ENCODE peak calls at places on chromosomes 2 and 18, in ten cellular contexts. J is lower lobe of right lung, V is tibial artery, G is IMR-90, D is HFF-Myc, K is astrocyte, A is GM12865, C is thoracic aorta, F is right lobe of liver, Y is AG09309. P is an unnamed sample.

GRCh38 chr2:242036653-242036950 is 167.1 kb downstream of the RTP5 start:
- DNase-seq in V (no peak), D (no peak), C (no peak), A (no peak), F (no peak), K (no peak), J (no peak), G (no peak), Y (no peak), P (no peak)

GRCh38 chr2:238848941-238849853 is 1.3 kb downstream of the TWIST2 start:
- DNase-seq in F (no peak), J (no peak), G (no peak), K (peak; percentile 44), A (no peak), D (no peak), C (no peak), Y (no peak), V (no peak), P (no peak)

GRCh38 chr2:156907806-156908205 is 349.7 kb upstream of the GALNT5 start:
- DNase-seq in G (peak; percentile 32), K (peak; percentile 20), F (no peak), A (no peak), V (no peak), D (no peak), J (no peak), Y (no peak), C (no peak), P (no peak)

GRCh38 chr18:36349552-36349951 is 52.0 kb downstream of the FHOD3 start:
- DNase-seq in A (no peak), V (no peak), J (no peak), D (no peak), G (peak; percentile 8), K (no peak), F (no peak), C (no peak), Y (no peak), P (no peak)

GRCh38 chr2:231260442-231260841 is 62.0 kb downstream of the ARMC9 start:
- DNase-seq in D (no peak), F (no peak), A (no peak), K (peak; percentile 22), V (peak; percentile 35), G (peak; percentile 22), J (no peak), C (no peak), Y (no peak), P (no peak)

GRCh38 chr2:83162421-83162820 is 1296.7 kb downstream of the SUCLG1 start:
- DNase-seq in D (no peak), V (no peak), K (no peak), J (no peak), A (no peak), G (no peak), C (no peak), Y (no peak), F (no peak), P (no peak)

GRCh38 chr2:12978058-12978835 is 261.5 kb downstream of the TRIB2 start:
- DNase-seq in D (no peak), Y (no peak), G (no peak), V (no peak), J (no peak), K (no peak), F (no peak), A (no peak), C (no peak), P (no peak)

GRCh38 chr2:102005989-102006885 is 14.5 kb downstream of the IL1R2 start:
- DNase-seq in C (no peak), A (peak; percentile 60), V (no peak), K (peak; percentile 18), Y (no peak), F (no peak), G (peak; percentile 56), D (no peak), J (no peak), P (peak; percentile 5)

DNA sequence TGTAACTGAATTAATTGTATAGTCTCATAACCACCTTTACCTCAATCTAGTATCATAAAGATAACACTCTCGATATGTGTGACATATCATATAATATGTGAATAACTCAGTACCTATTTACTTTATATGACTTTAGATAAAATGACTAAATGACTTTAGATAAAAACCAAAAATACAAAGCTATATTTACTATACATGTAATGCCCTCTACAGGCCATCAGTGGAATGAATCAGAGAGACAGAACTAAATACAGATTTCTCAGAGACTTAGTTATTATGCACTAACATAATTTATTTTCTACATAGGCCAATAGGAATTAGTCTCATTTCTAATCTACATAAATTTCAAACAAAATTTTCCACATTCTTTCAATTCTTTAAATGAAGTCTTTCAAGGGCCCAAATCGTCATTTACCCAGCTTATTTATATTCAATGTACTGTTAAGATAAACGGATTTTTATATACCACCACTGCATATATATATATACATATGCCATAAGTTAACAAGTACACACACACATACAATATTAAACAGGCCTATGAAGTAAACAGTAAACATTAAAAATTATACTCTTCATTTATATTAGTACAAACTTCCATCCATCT is 219.9 kb downstream of the EXOC6B start:
- DNase-seq in A (peak; percentile 19), F (no peak), Y (no peak), K (no peak), V (no peak), J (no peak), C (no peak), G (peak; percentile 39), D (no peak), P (no peak)
- TF ChIP-seq CTCF in A (peak; percentile 58), F (peak; percentile 68), Y (peak; percentile 54), K (peak; percentile 48), V (peak; percentile 16), J (peak; percentile 61), C (peak; percentile 26), G (peak; percentile 68), D (peak; percentile 42), P (peak; percentile 69)

GRCh38 chr2:197706839-197707207 is 1.7 kb downstream of the MARS2 start:
- DNase-seq in F (no peak), C (no peak), D (no peak), A (no peak), Y (no peak), V (no peak), G (no peak), K (no peak), J (no peak), P (no peak)

GRCh38 chr2:197705143-197705911 is at the start of gene MARS2:
- DNase-seq in G (peak; percentile 88), A (peak; percentile 97), V (peak; percentile 96), J (peak; percentile 96), Y (peak; percentile 60), C (peak; percentile 48), D (peak; percentile 70), K (peak; percentile 72), F (peak; percentile 95), P (peak; percentile 55)

GRCh38 chr2:197705912-197706838 is 1.0 kb downstream of the MARS2 start:
- DNase-seq in K (no peak), A (peak; percentile 72), J (no peak), G (peak; percentile 11), Y (no peak), D (no peak), V (no peak), C (no peak), F (peak; percentile 47), P (no peak)

GRCh38 chr2:197708331-197708730 is 3.2 kb downstream of the MARS2 start:
- DNase-seq in F (no peak), G (peak; percentile 80), A (no peak), Y (peak; percentile 44), J (no peak), V (no peak), K (peak; percentile 61), D (no peak), C (no peak), P (no peak)

DNA sequence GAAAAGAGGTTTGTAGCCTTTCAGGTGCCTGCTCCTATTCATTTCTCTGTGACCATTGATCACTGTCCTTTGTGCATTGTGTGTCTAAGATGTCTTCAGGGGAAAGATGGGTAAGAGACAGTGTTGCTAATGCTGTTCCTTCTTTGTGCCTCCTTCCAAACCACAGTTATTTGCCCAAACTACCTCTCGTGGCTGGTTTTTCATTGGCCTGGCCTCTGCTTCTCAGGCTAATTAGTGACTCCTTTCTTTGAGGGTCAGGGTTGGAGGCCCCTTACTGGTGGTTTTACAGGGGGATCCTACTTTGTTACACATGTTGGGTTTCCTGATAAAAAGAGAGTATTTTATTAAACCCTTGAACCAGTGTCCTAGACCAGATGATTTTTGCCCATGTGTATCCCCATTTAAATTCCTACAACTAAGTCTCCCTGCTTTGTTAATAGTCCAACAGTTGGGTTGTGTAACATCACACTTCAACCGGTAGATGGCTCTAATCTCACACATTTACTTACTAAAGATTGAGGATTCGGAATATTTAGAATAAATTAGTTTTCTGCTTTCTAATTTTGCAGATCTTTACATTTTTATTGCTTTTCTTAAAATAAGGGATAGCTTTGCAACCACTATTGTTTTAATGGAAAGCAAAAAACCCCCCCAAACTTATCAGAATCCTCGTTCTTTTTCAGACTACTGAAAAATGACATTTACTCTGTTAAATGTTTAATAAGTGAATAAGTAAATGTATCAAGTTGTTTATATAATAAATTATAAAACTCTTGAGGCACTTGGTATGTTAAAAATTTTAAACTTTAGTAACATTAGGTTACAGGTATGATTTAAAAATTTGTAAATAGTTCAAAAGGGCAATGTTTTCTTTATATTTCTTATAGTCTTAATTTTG is 2.4 kb downstream of the MARS2 start:
- DNase-seq in J (no peak), A (peak; percentile 50), G (peak; percentile 74), Y (peak; percentile 28), C (no peak), D (no peak), K (peak; percentile 45), F (no peak), V (no peak), P (no peak)
- H3K4me3 ChIP-seq in J (peak overlapping the region; percentile 98), A (peak overlapping the region; percentile 83), G (peak overlapping the region; percentile 2), Y (peak overlapping the region; percentile 67), C (peak overlapping the region; percentile 79), D (peak overlapping the region; percentile 94), K (peak overlapping the region; percentile 88), F (no peak overlapping the region), V (peak overlapping the region; percentile 89), P (peak overlapping the region; percentile 88)

GRCh38 chr2:111221701-111222100 is 101.0 kb downstream of the BCL2L11 start:
- DNase-seq in G (no peak), C (no peak), A (no peak), Y (no peak), J (no peak), V (no peak), D (no peak), F (no peak), K (no peak), P (no peak)

GRCh38 chr2:111219285-111219684 is 98.6 kb downstream of the BCL2L11 start:
- DNase-seq in G (peak; percentile 12), D (no peak), C (no peak), V (no peak), Y (no peak), A (peak; percentile 90), K (peak; percentile 69), F (no peak), J (no peak), P (no peak)

GRCh38 chr2:111222204-111222866 is 101.6 kb downstream of the BCL2L11 start:
- DNase-seq in F (no peak), K (no peak), A (no peak), Y (no peak), G (no peak), J (no peak), C (no peak), D (no peak), V (no peak), P (no peak)

GRCh38 chr2:111216811-111217652 is 96.3 kb downstream of the BCL2L11 start:
- DNase-seq in A (no peak), D (no peak), K (no peak), F (no peak), C (no peak), V (no peak), Y (no peak), G (no peak), J (no peak), P (no peak)

DNA sequence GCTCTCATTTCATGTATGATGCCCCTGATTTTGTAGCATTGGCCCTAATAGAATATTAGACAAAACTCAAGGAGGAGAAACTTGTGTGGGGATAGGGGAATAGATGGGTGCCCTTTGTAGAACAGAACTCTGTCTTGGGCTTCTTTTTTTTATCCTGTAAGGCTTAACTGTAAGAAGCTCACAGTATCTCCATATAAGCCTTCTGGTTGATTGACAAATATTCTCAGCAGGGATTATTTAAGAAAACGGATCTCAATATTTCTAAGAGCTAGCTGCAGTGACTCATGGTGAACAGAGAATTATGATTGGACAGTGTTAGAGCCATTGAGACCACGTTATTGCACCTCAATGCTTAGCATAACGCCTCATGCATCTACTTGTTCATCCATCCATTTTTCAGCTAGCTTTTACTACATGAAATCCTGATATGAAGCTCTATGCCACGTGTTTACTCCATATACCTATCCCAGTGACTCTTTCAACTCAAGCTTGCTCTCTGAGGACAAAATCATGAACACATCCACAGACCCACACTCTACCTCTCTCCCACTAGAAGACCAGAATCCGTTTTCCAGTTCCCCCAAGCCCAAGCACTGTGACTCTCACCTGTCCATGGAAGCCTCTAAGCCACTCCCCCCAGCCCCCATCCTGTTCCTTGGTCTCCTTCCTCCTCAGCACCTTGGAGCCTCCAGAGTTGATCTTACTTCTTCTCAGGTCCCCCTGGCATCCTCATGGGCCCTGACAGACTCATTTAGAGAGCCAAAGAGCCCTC is 99.2 kb downstream of the BCL2L11 start:
- DNase-seq in Y (no peak), J (no peak), C (no peak), G (no peak), D (no peak), A (no peak), F (no peak), K (peak; percentile 19), V (no peak), P (no peak)
- TF ChIP-seq CTCF in Y (no peak), J (no peak), C (no peak), G (no peak), D (no peak), A (no peak), F (no peak), K (no peak), V (no peak), P (no peak)

GRCh38 chr2:203997481-203997880 is 60.9 kb downstream of the ICOS start:
- DNase-seq in A (no peak), J (no peak), C (no peak), G (no peak), F (no peak), V (no peak), D (no peak), Y (no peak), K (no peak), P (no peak)
- H3K4me3 ChIP-seq in A (no peak overlapping the region), J (no peak overlapping the region), C (no peak overlapping the region), G (no peak overlapping the region), F (no peak overlapping the region), V (no peak overlapping the region), D (no peak overlapping the region), Y (no peak overlapping the region), K (no peak overlapping the region), P (no peak overlapping the region)